ENCODE peak calls at places on chromosome 1, in five cellular contexts. One of them, this sample, is unnamed.

GRCh38 chr1:116375165-116375883 is 2.3 kb downstream of the ATP1A1 start:
- DNase-seq in A549: no peak
- DNase-seq in heart left ventricle: no peak
- DNase-seq in esophagus squamous epithelium: no peak
- DNase-seq in HepG2: peak
- DNase-seq in this sample: no peak

GRCh38 chr1:94418664-94419655 is 771 bp downstream of the ABCD3 start:
- DNase-seq in A549: peak
- DNase-seq in heart left ventricle: peak
- DNase-seq in esophagus squamous epithelium: no peak
- DNase-seq in HepG2: no peak
- DNase-seq in this sample: no peak

GRCh38 chr1:29636936-29637335 is 400.6 kb downstream of the PTPRU start:
- DNase-seq in A549: no peak
- DNase-seq in heart left ventricle: no peak
- DNase-seq in esophagus squamous epithelium: no peak
- DNase-seq in HepG2: no peak
- DNase-seq in this sample: peak

GRCh38 chr1:196114193-196114592 is 494.0 kb downstream of the KCNT2 start:
- DNase-seq in A549: no peak
- DNase-seq in heart left ventricle: no peak
- DNase-seq in esophagus squamous epithelium: no peak
- DNase-seq in HepG2: no peak
- DNase-seq in this sample: no peak

GRCh38 chr1:150836129-150836773 is 28.2 kb upstream of the CTSK start:
- DNase-seq in A549: no peak
- DNase-seq in heart left ventricle: no peak
- DNase-seq in esophagus squamous epithelium: no peak
- DNase-seq in HepG2: no peak
- DNase-seq in this sample: no peak

GRCh38 chr1:185483647-185484450 is 166.8 kb upstream of the IVNS1ABP start:
- DNase-seq in A549: peak
- DNase-seq in heart left ventricle: no peak
- DNase-seq in esophagus squamous epithelium: no peak
- DNase-seq in HepG2: no peak
- DNase-seq in this sample: no peak

GRCh38 chr1:48859429-48859828 is 82.7 kb upstream of the BEND5 start:
- DNase-seq in A549: no peak
- DNase-seq in heart left ventricle: no peak
- DNase-seq in esophagus squamous epithelium: no peak
- DNase-seq in HepG2: no peak
- DNase-seq in this sample: no peak

GRCh38 chr1:2155788-2156187 is 38.8 kb downstream of the FAAP20 start:
- DNase-seq in A549: no peak
- DNase-seq in heart left ventricle: no peak
- DNase-seq in esophagus squamous epithelium: no peak
- DNase-seq in HepG2: no peak
- DNase-seq in this sample: no peak

GRCh38 chr1:221419513-221420088 is 322.3 kb downstream of the DUSP10 start:
- DNase-seq in A549: no peak
- DNase-seq in heart left ventricle: no peak
- DNase-seq in esophagus squamous epithelium: no peak
- DNase-seq in HepG2: no peak
- DNase-seq in this sample: no peak

GRCh38 chr1:9249534-9250335 is 15.2 kb downstream of the H6PD start:
- DNase-seq in A549: peak
- DNase-seq in heart left ventricle: peak
- DNase-seq in esophagus squamous epithelium: no peak
- DNase-seq in HepG2: peak
- DNase-seq in this sample: no peak

GRCh38 chr1:1230656-1231399 is 973 bp downstream of the SDF4 start:
- DNase-seq in A549: peak
- DNase-seq in heart left ventricle: no peak
- DNase-seq in esophagus squamous epithelium: no peak
- DNase-seq in HepG2: peak
- DNase-seq in this sample: no peak

GRCh38 chr1:119626841-119627240 is 21.2 kb downstream of the ZNF697 start:
- DNase-seq in A549: no peak
- DNase-seq in heart left ventricle: no peak
- DNase-seq in esophagus squamous epithelium: no peak
- DNase-seq in HepG2: no peak
- DNase-seq in this sample: no peak

GRCh38 chr1:117576236-117576635 is 29.6 kb upstream of the TENT5C start:
- DNase-seq in A549: no peak
- DNase-seq in heart left ventricle: no peak
- DNase-seq in esophagus squamous epithelium: no peak
- DNase-seq in HepG2: no peak
- DNase-seq in this sample: no peak

GRCh38 chr1:40300249-40300567 is 16.9 kb downstream of the COL9A2 start:
- DNase-seq in A549: no peak
- DNase-seq in heart left ventricle: no peak
- DNase-seq in esophagus squamous epithelium: no peak
- DNase-seq in HepG2: no peak
- DNase-seq in this sample: no peak

DNA sequence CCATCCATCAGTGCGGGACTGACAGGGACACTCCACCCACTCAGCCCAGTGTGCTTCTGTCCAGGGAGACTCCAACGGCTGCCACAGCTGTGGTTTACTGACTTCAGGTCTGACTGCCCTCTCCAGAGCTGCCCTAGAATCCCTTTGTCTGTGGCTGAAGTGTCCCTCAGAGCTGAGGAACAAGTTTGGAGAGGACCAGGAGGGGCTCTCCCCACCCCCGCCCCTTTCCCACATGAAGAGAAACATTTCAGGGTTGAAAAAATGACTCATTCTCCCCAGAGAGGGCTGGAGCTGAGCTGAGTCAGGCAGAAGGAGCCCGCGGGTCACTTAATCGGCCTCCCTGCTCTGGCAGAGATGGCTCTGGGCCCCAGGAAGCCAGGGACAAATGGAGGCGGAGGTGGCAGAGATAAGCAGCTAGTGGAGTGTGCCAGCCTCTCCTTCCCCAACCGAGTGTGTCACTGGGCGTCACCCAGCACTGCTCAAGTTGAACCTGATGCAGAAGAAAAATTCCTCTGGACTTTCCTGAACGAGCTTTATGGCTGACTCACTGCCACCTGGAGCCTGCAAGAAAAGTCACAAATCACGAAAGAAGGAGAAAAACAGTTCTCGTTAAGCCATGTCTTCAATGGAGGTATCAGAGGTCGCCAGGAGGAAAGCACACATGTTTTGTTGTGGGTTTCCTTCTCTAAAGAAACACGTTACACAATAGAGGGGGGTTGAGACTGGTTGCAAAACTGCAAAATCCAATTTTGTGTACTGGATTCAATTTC is 34.3 kb upstream of the ECE1 start:
- DNase-seq in A549: peak
- DNase-seq in heart left ventricle: peak
- DNase-seq in esophagus squamous epithelium: no peak
- DNase-seq in HepG2: no peak
- DNase-seq in this sample: peak
- TF ChIP-seq POLR2A in A549: no peak
- TF ChIP-seq POLR2A in heart left ventricle: no peak
- TF ChIP-seq POLR2A in esophagus squamous epithelium: no peak
- TF ChIP-seq POLR2A in HepG2: no peak
- TF ChIP-seq POLR2A in this sample: peak

DNA sequence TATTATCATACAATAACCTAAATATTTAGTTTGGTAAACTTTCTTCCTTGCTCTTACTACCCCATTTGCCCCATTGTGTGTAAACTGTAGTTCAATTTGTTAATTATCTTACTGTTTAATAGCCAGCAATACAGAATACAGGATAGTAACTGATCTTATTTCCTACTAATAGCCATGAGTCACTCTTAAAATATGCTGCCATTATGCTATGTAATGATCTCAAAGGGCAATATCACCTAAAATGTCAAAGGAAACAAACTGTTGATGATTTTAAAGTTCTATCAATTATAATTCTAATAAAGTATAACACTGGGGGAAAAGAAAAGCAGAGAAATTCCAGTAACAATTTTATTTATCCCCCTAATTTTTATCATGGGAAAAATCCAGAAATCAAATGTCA is 4.3 kb downstream of the SLC30A1 start:
- DNase-seq in A549: no peak
- DNase-seq in heart left ventricle: no peak
- DNase-seq in esophagus squamous epithelium: no peak
- DNase-seq in HepG2: no peak
- DNase-seq in this sample: no peak
- TF ChIP-seq CTCF in A549: no peak
- TF ChIP-seq CTCF in heart left ventricle: no peak
- TF ChIP-seq CTCF in esophagus squamous epithelium: no peak
- TF ChIP-seq CTCF in HepG2: no peak
- TF ChIP-seq CTCF in this sample: no peak

DNA sequence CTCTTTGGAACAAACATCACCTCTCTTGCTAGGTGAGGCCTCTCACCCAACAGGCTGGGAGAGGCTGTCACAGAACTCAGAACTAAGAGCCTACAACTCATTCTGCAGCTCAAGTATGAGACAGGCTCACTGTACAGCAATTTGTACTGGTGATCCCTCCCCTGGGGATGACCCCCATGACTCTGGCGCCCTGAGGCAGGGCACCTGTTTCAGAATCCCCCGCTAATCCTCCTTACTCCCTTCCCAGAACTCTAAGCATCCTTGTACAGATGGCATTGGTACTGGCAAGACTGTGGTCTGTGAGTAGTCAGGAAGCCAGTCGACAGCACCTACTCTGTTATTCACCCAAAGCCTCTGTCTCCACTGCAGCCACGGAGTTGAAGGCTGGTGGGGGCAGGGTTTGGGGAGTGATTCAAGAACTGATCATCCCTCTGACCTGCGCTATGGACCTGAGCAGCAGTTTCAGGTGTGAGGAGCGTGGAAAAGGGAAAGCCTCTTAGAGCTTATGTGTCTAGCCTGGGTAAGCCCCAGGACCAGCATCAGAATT is 655.5 kb downstream of the KIF26B start:
- DNase-seq in A549: no peak
- DNase-seq in heart left ventricle: no peak
- DNase-seq in esophagus squamous epithelium: no peak
- DNase-seq in HepG2: no peak
- DNase-seq in this sample: peak
- H3K27ac ChIP-seq in A549: no peak
- H3K27ac ChIP-seq in heart left ventricle: no peak
- H3K27ac ChIP-seq in esophagus squamous epithelium: no peak
- H3K27ac ChIP-seq in HepG2: peak
- H3K27ac ChIP-seq in this sample: no peak

DNA sequence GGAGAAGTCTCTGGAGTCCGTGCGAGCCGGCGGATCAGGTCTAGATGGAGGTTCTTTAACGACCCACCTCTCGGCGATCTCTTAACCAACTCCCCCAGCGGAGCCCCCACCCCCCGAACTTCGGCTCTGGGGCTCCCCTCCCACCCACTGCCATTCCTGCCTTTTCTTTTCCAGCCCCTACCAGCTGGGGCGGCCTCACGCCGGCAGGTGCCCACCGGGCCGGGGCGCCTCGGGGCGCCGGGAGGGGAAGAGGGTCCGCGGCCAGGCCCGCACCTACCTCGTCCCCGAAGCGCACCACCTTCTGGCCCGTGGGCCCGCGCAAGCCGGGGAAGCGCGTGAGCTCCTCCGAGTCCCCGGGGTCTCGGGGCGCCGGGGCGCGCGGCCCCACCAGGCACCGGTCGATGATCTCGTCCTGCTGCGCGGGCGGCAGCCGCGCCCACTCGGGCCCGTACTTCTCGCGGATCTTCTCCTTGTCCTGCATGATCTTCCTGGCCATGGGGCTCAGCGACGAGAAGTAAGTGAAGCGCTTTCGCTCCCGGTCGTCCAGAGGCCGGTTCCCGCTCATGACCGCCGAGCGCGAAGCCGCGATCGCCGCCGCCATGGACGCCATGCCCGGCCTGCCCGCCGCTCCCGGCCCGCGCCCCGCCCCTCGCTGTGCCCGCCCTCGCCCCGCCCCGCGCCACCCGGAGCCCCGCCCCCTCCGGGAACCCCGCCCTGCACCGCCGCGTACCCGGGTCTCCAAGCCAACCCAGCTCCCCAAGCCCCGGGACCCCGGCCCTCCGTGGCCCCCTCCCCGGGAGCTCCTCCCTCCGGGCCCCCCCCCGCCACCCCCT is at the start of gene C1orf198:
- DNase-seq in A549: peak
- DNase-seq in heart left ventricle: peak
- DNase-seq in esophagus squamous epithelium: no peak
- DNase-seq in HepG2: peak
- DNase-seq in this sample: no peak
- TF ChIP-seq POLR2A in A549: peak
- TF ChIP-seq POLR2A in heart left ventricle: no peak
- TF ChIP-seq POLR2A in esophagus squamous epithelium: no peak
- TF ChIP-seq POLR2A in HepG2: peak
- TF ChIP-seq POLR2A in this sample: peak

GRCh38 chr1:203033287-203033686 is 7.0 kb downstream of the PPFIA4 start:
- DNase-seq in A549: no peak
- DNase-seq in heart left ventricle: no peak
- DNase-seq in esophagus squamous epithelium: no peak
- DNase-seq in HepG2: no peak
- DNase-seq in this sample: no peak

GRCh38 chr1:203028784-203029553 is 2.7 kb downstream of the PPFIA4 start:
- DNase-seq in A549: no peak
- DNase-seq in heart left ventricle: peak
- DNase-seq in esophagus squamous epithelium: no peak
- DNase-seq in HepG2: no peak
- DNase-seq in this sample: peak

GRCh38 chr1:203033917-203034316 is 7.6 kb downstream of the PPFIA4 start:
- DNase-seq in A549: no peak
- DNase-seq in heart left ventricle: no peak
- DNase-seq in esophagus squamous epithelium: no peak
- DNase-seq in HepG2: no peak
- DNase-seq in this sample: peak

GRCh38 chr1:203034422-203035110 is 8.3 kb downstream of the PPFIA4 start:
- DNase-seq in A549: no peak
- DNase-seq in heart left ventricle: no peak
- DNase-seq in esophagus squamous epithelium: no peak
- DNase-seq in HepG2: no peak
- DNase-seq in this sample: no peak

GRCh38 chr1:203031467-203031866 is 5.2 kb downstream of the PPFIA4 start:
- DNase-seq in A549: no peak
- DNase-seq in heart left ventricle: no peak
- DNase-seq in esophagus squamous epithelium: no peak
- DNase-seq in HepG2: no peak
- DNase-seq in this sample: no peak
- TF ChIP-seq CTCF in A549: no peak
- TF ChIP-seq CTCF in heart left ventricle: no peak
- TF ChIP-seq CTCF in esophagus squamous epithelium: no peak
- TF ChIP-seq CTCF in HepG2: peak
- TF ChIP-seq CTCF in this sample: no peak

GRCh38 chr1:50702395-50702794 is 257.7 kb downstream of the FAF1 start:
- DNase-seq in A549: no peak
- DNase-seq in heart left ventricle: no peak
- DNase-seq in esophagus squamous epithelium: no peak
- DNase-seq in HepG2: no peak
- DNase-seq in this sample: no peak

GRCh38 chr1:50705041-50705440 is 255.0 kb downstream of the FAF1 start:
- DNase-seq in A549: no peak
- DNase-seq in heart left ventricle: no peak
- DNase-seq in esophagus squamous epithelium: no peak
- DNase-seq in HepG2: no peak
- DNase-seq in this sample: no peak

GRCh38 chr1:50704126-50704525 is 255.9 kb downstream of the FAF1 start:
- DNase-seq in A549: peak
- DNase-seq in heart left ventricle: no peak
- DNase-seq in esophagus squamous epithelium: no peak
- DNase-seq in HepG2: peak
- DNase-seq in this sample: no peak

GRCh38 chr1:50701706-50702317 is 258.3 kb downstream of the FAF1 start:
- DNase-seq in A549: no peak
- DNase-seq in heart left ventricle: no peak
- DNase-seq in esophagus squamous epithelium: no peak
- DNase-seq in HepG2: no peak
- DNase-seq in this sample: no peak

GRCh38 chr1:50703240-50703639 is 256.8 kb downstream of the FAF1 start:
- DNase-seq in A549: no peak
- DNase-seq in heart left ventricle: no peak
- DNase-seq in esophagus squamous epithelium: no peak
- DNase-seq in HepG2: no peak
- DNase-seq in this sample: no peak
- H3K27ac ChIP-seq in A549: no peak
- H3K27ac ChIP-seq in heart left ventricle: no peak
- H3K27ac ChIP-seq in esophagus squamous epithelium: no peak
- H3K27ac ChIP-seq in HepG2: no peak
- H3K27ac ChIP-seq in this sample: no peak

This sample was measured in vagina.